ENCODE peak calls at places on chromosomes 3 and 15, in ten cellular contexts. Z is sigmoid colon, E is A549, K is tibial nerve, Q is ovary, L is Peyer's patch, U is body of pancreas, O is GM12878, J is IMR-90, N is heart left ventricle. A is an unnamed sample.

GRCh38 chr3:114509756-114510155 is 215.9 kb downstream of the TIGIT start:
- DNase-seq in Z (no peak), E (no peak), K (no peak), Q (no peak), L (no peak), U (no peak), O (no peak), J (no peak), N (no peak), A (no peak)

GRCh38 chr3:182530316-182530715 is 263.0 kb upstream of the ATP11B start:
- DNase-seq in Z (no peak), E (no peak), K (no peak), Q (no peak), L (peak; percentile 72), U (no peak), O (no peak), J (no peak), N (no peak), A (no peak)

GRCh38 chr3:113264249-113264648 is 52.9 kb downstream of the BOC start:
- DNase-seq in Z (no peak), E (no peak), K (no peak), Q (no peak), L (no peak), U (no peak), O (no peak), J (no peak), N (no peak), A (no peak)

GRCh38 chr3:30347679-30348216 is 258.7 kb upstream of the TGFBR2 start:
- DNase-seq in Z (no peak), E (no peak), K (no peak), Q (no peak), L (no peak), U (no peak), O (no peak), J (peak; percentile 92), N (no peak), A (no peak)

GRCh38 chr15:92205255-92205739 is 188.4 kb upstream of the ST8SIA2 start:
- DNase-seq in Z (no peak), E (peak; percentile 8), K (no peak), Q (no peak), L (no peak), U (no peak), O (no peak), J (no peak), N (no peak), A (peak; percentile 54)

GRCh38 chr15:62253294-62253693 is 88.2 kb upstream of the C2CD4B start:
- DNase-seq in Z (no peak), E (peak; percentile 23), K (no peak), Q (no peak), L (no peak), U (no peak), O (no peak), J (no peak), N (no peak), A (no peak)

GRCh38 chr15:36218322-36218721 is 361.1 kb upstream of the CDIN1 start:
- DNase-seq in Z (no peak), E (no peak), K (no peak), Q (no peak), L (no peak), U (no peak), O (no peak), J (no peak), N (no peak), A (no peak)

GRCh38 chr15:90337256-90337655 is 14.8 kb upstream of the ZNF774 start:
- DNase-seq in Z (peak; percentile 11), E (no peak), K (no peak), Q (no peak), L (no peak), U (no peak), O (no peak), J (no peak), N (no peak), A (no peak)

GRCh38 chr3:38046821-38047220 is 7.8 kb downstream of the DLEC1 start:
- DNase-seq in Z (no peak), E (no peak), K (no peak), Q (no peak), L (no peak), U (no peak), O (no peak), J (no peak), N (no peak), A (peak; percentile 6)

GRCh38 chr15:74179101-74179841 is 5.8 kb downstream of the ISLR start:
- DNase-seq in Z (peak; percentile 88), E (peak; percentile 76), K (peak; percentile 63), Q (peak; percentile 93), L (peak; percentile 52), U (peak; percentile 27), O (no peak), J (peak; percentile 86), N (peak; percentile 84), A (peak; percentile 49)

GRCh38 chr15:74179983-74180688 is 6.6 kb downstream of the ISLR start:
- DNase-seq in Z (peak; percentile 76), E (peak; percentile 55), K (no peak), Q (no peak), L (no peak), U (no peak), O (no peak), J (peak; percentile 37), N (peak; percentile 47), A (no peak)

GRCh38 chr15:74178326-74179100 is 5.0 kb downstream of the ISLR start:
- DNase-seq in Z (peak; percentile 43), E (no peak), K (no peak), Q (no peak), L (no peak), U (no peak), O (no peak), J (no peak), N (no peak), A (no peak)

GRCh38 chr15:74182131-74182530 is 8.6 kb downstream of the ISLR start:
- DNase-seq in Z (peak; percentile 62), E (no peak), K (no peak), Q (no peak), L (no peak), U (no peak), O (no peak), J (no peak), N (no peak), A (peak; percentile 11)

DNA sequence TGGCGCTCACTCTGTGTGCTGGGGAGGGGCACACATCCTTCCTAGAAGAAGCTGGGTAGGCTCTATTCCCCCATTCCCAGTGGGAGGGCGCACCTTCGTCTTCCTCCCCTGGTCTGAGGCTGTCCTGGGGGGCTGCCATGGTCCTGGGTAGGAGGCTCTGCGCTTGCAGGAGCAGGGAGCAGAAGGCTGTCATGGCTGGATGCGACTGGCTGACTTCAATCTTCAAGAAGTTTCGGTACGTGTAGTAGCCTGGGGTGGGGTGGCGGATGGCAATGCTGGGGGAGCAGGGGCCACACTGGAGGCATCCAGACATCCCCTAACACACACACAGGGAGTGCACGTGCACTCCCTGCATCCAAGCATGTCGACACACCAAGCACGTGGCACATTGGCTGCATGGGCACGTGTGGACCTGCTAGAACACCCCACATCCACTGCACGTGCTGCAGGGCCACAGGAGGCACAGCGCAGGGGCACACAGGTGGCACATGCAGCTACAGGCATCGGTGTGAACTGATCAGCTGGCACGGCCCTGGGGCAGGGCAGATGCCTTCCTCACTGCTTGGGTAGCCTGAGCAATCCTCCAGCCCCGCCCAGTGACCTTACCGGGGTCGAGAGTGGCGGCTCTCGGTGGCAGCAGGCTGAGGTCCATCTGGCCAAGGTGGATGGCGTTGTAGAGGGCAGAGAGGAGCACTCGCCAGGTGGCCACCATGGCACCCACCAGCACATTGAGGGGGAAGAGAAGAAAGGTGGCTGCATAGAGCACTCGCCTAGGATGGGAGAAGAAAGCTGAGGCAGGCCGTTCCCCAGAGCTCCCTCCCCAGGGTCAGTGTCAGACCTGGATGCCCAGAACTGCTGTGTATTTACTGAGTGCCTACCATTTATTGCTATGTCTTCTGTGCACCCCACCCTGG is 7.4 kb downstream of the ISLR start:
- DNase-seq in Z (peak; percentile 65), E (no peak), K (no peak), Q (no peak), L (no peak), U (no peak), O (no peak), J (no peak), N (no peak), A (no peak)
- TF ChIP-seq POLR2A in Z (no peak), E (no peak), K (no peak), Q (no peak), L (no peak), U (no peak), O (no peak), J (no peak), N (no peak), A (no peak)

DNA sequence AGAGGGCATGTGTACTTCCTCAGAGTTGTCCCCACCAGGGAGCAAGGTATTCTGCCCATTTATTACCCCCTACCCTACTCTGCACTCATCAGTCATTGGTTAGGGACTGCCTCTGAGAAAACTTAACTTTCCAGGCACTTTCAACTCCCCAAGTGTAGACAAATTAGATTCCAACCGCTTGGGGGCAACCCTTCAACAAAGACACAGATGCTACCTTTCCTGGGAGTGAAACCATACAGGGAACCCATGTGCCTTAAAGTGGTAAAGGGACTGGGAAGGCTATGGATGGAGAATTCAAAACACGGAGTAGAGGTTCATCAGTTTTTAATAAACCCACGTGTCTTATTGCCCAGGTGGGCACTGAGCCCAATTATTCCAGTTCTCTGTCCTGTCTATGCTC is 19.4 kb upstream of the UBE2E2 start:
- DNase-seq in Z (no peak), E (peak; percentile 67), K (no peak), Q (peak; percentile 28), L (peak; percentile 53), U (peak; percentile 45), O (no peak), J (peak; percentile 60), N (peak; percentile 22), A (peak; percentile 61)
- TF ChIP-seq CTCF in Z (peak; percentile 44), E (peak; percentile 69), K (peak; percentile 54), Q (no peak), L (peak; percentile 38), U (peak; percentile 34), O (peak; percentile 25), J (peak; percentile 67), N (peak; percentile 25), A (peak; percentile 61)

GRCh38 chr3:48931944-48932580 is 13.4 kb downstream of the ARIH2 start:
- DNase-seq in Z (no peak), E (no peak), K (no peak), Q (no peak), L (no peak), U (no peak), O (no peak), J (no peak), N (no peak), A (no peak)
- H3K4me3 ChIP-seq in Z (no peak overlapping the region), E (no peak overlapping the region), K (no peak overlapping the region), Q (no peak overlapping the region), L (no peak overlapping the region), U (no peak overlapping the region), O (no peak overlapping the region), J (no peak overlapping the region), N (no peak overlapping the region), A (no peak overlapping the region)

DNA sequence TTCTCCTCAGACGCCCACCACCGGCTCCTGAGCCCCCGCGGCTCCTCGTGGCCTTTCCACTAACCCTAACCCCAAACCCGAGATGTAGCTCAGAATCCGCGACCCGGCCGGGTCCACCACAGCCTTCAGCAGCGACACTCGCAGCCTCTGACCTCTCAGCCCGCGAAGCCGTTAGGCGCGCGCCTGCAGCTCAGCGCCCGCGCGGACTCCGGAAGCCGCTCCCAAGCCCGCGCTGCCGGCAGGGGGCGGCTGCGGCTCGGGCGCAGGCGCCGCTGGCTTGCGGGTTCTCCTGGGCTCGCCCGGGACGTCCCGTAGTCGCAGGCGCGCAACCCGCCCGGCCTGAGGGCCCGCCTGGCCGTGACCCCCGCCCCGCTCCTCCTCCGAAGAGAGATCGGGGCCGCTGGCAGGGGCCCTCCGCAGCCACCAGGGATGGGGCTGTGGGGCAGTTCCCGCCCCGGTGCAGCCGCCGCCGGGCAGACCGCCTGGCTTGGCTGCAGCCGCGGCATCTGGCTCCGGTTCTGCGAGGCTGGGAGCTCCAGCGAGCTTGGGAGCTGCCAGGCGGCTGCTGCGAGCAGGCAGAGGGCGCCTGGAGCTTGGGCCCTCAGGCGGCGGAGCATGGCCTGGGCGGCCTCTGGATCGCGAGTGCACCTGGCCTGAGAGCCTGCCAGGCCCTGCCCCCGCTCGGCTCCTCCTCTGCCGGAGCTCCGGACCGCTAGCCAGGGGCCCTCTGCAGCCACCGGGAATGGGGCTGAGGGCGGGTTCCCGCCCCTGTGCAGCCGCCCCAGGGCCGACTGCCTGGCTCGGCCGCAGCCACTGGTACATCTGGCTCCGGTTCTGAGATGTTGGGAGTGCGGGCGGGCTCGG is 120.7 kb downstream of the LMLN start:
- DNase-seq in Z (peak; percentile 78), E (peak; percentile 57), K (no peak), Q (peak; percentile 34), L (peak; percentile 85), U (peak; percentile 78), O (no peak), J (peak; percentile 56), N (peak; percentile 64), A (peak; percentile 87)
- TF ChIP-seq POLR2A in Z (no peak), E (no peak), K (no peak), Q (no peak), L (no peak), U (no peak), O (no peak), J (no peak), N (no peak), A (peak; percentile 30)

A was measured in right lobe of liver.